ENCODE peak calls at places on chromosomes 7 and 10, in nine cellular contexts. One of them, this sample, is unnamed.
A peak's percentile ranks its signal among the peaks of the same experiment; 100 is the strongest.

GRCh38 chr10:11874568-11875182 is 51.5 kb downstream of the PROSER2 start:
- DNase-seq in psoas muscle: no peak
- DNase-seq in pancreas: peak; percentile 62
- DNase-seq in WTC11: peak; percentile 63
- DNase-seq in activated B cell treated with CpG ODN at 0.5 μM for 24 hours: no peak
- DNase-seq in cardiac muscle cell: peak; percentile 96
- DNase-seq in colonic mucosa: peak; percentile 45
- DNase-seq in GM20000: peak; percentile 82
- DNase-seq in heart right ventricle: peak; percentile 35
- DNase-seq in this sample: peak; percentile 55

GRCh38 chr10:13788320-13788600 is 201.5 kb downstream of the PRPF18 start:
- DNase-seq in psoas muscle: no peak
- DNase-seq in pancreas: no peak
- DNase-seq in WTC11: no peak
- DNase-seq in activated B cell treated with CpG ODN at 0.5 μM for 24 hours: no peak
- DNase-seq in cardiac muscle cell: peak; percentile 54
- DNase-seq in colonic mucosa: no peak
- DNase-seq in GM20000: no peak
- DNase-seq in heart right ventricle: no peak
- DNase-seq in this sample: no peak

GRCh38 chr10:28959850-28960501 is 282.7 kb downstream of the BAMBI start:
- DNase-seq in psoas muscle: no peak
- DNase-seq in pancreas: no peak
- DNase-seq in WTC11: no peak
- DNase-seq in activated B cell treated with CpG ODN at 0.5 μM for 24 hours: no peak
- DNase-seq in cardiac muscle cell: no peak
- DNase-seq in colonic mucosa: no peak
- DNase-seq in GM20000: no peak
- DNase-seq in heart right ventricle: no peak
- DNase-seq in this sample: no peak

GRCh38 chr10:7596356-7596755 is 70.4 kb downstream of the ITIH5 start:
- DNase-seq in psoas muscle: no peak
- DNase-seq in pancreas: no peak
- DNase-seq in WTC11: no peak
- DNase-seq in activated B cell treated with CpG ODN at 0.5 μM for 24 hours: no peak
- DNase-seq in cardiac muscle cell: no peak
- DNase-seq in colonic mucosa: no peak
- DNase-seq in GM20000: no peak
- DNase-seq in heart right ventricle: no peak
- DNase-seq in this sample: no peak

GRCh38 chr10:28149760-28150159 is 150.9 kb upstream of the ODAD2 start:
- DNase-seq in psoas muscle: peak; percentile 11
- DNase-seq in pancreas: no peak
- DNase-seq in WTC11: no peak
- DNase-seq in activated B cell treated with CpG ODN at 0.5 μM for 24 hours: no peak
- DNase-seq in cardiac muscle cell: no peak
- DNase-seq in colonic mucosa: no peak
- DNase-seq in GM20000: no peak
- DNase-seq in heart right ventricle: no peak
- DNase-seq in this sample: no peak

GRCh38 chr10:96276831-96277230 is 5.5 kb upstream of the BLNK start:
- DNase-seq in psoas muscle: no peak
- DNase-seq in pancreas: no peak
- DNase-seq in WTC11: no peak
- DNase-seq in activated B cell treated with CpG ODN at 0.5 μM for 24 hours: no peak
- DNase-seq in cardiac muscle cell: no peak
- DNase-seq in colonic mucosa: no peak
- DNase-seq in GM20000: no peak
- DNase-seq in heart right ventricle: no peak
- DNase-seq in this sample: no peak

GRCh38 chr10:3951993-3952392 is 167.0 kb upstream of the KLF6 start:
- DNase-seq in psoas muscle: no peak
- DNase-seq in pancreas: peak; percentile 35
- DNase-seq in WTC11: no peak
- DNase-seq in activated B cell treated with CpG ODN at 0.5 μM for 24 hours: no peak
- DNase-seq in cardiac muscle cell: no peak
- DNase-seq in colonic mucosa: peak; percentile 18
- DNase-seq in GM20000: no peak
- DNase-seq in heart right ventricle: peak; percentile 34
- DNase-seq in this sample: no peak

GRCh38 chr10:43322321-43322720 is 49.1 kb upstream of the FXYD4 start:
- DNase-seq in psoas muscle: no peak
- DNase-seq in pancreas: peak; percentile 30
- DNase-seq in WTC11: no peak
- DNase-seq in activated B cell treated with CpG ODN at 0.5 μM for 24 hours: no peak
- DNase-seq in cardiac muscle cell: no peak
- DNase-seq in colonic mucosa: peak; percentile 74
- DNase-seq in GM20000: no peak
- DNase-seq in heart right ventricle: no peak
- DNase-seq in this sample: no peak

GRCh38 chr7:128954830-128955797 is 17.4 kb downstream of the IRF5 start:
- DNase-seq in psoas muscle: no peak
- DNase-seq in pancreas: no peak
- DNase-seq in WTC11: no peak
- DNase-seq in activated B cell treated with CpG ODN at 0.5 μM for 24 hours: no peak
- DNase-seq in cardiac muscle cell: peak; percentile 72
- DNase-seq in colonic mucosa: no peak
- DNase-seq in GM20000: peak; percentile 62
- DNase-seq in heart right ventricle: no peak
- DNase-seq in this sample: no peak

GRCh38 chr7:156156734-156157408 is 344.6 kb upstream of the SHH start:
- DNase-seq in psoas muscle: no peak
- DNase-seq in pancreas: peak; percentile 20
- DNase-seq in WTC11: peak; percentile 47
- DNase-seq in activated B cell treated with CpG ODN at 0.5 μM for 24 hours: no peak
- DNase-seq in cardiac muscle cell: no peak
- DNase-seq in colonic mucosa: no peak
- DNase-seq in GM20000: no peak
- DNase-seq in heart right ventricle: no peak
- DNase-seq in this sample: peak; percentile 57

GRCh38 chr7:151877911-151878835 is 1.3 kb upstream of the PRKAG2 start:
- DNase-seq in psoas muscle: no peak
- DNase-seq in pancreas: no peak
- DNase-seq in WTC11: no peak
- DNase-seq in activated B cell treated with CpG ODN at 0.5 μM for 24 hours: no peak
- DNase-seq in cardiac muscle cell: no peak
- DNase-seq in colonic mucosa: peak; percentile 48
- DNase-seq in GM20000: no peak
- DNase-seq in heart right ventricle: no peak
- DNase-seq in this sample: no peak

GRCh38 chr7:158585721-158586498 is 1.7 kb downstream of the PTPRN2 start:
- DNase-seq in psoas muscle: no peak
- DNase-seq in pancreas: peak; percentile 59
- DNase-seq in WTC11: no peak
- DNase-seq in activated B cell treated with CpG ODN at 0.5 μM for 24 hours: no peak
- DNase-seq in cardiac muscle cell: no peak
- DNase-seq in colonic mucosa: peak; percentile 68
- DNase-seq in GM20000: no peak
- DNase-seq in heart right ventricle: no peak
- DNase-seq in this sample: no peak

GRCh38 chr7:25852995-25853713 is 298.8 kb upstream of the NFE2L3 start:
- DNase-seq in psoas muscle: no peak
- DNase-seq in pancreas: no peak
- DNase-seq in WTC11: no peak
- DNase-seq in activated B cell treated with CpG ODN at 0.5 μM for 24 hours: no peak
- DNase-seq in cardiac muscle cell: no peak
- DNase-seq in colonic mucosa: no peak
- DNase-seq in GM20000: no peak
- DNase-seq in heart right ventricle: no peak
- DNase-seq in this sample: no peak
- TF ChIP-seq CTCF in psoas muscle: no peak
- TF ChIP-seq CTCF in pancreas: no peak
- TF ChIP-seq CTCF in WTC11: no peak
- TF ChIP-seq CTCF in activated B cell treated with CpG ODN at 0.5 μM for 24 hours: no peak
- TF ChIP-seq CTCF in cardiac muscle cell: no peak
- TF ChIP-seq CTCF in colonic mucosa: no peak
- TF ChIP-seq CTCF in GM20000: no peak
- TF ChIP-seq CTCF in heart right ventricle: no peak
- TF ChIP-seq CTCF in this sample: no peak

GRCh38 chr7:30894866-30895408 is 16.7 kb upstream of the AQP1 start:
- DNase-seq in psoas muscle: no peak
- DNase-seq in pancreas: no peak
- DNase-seq in WTC11: peak; percentile 30
- DNase-seq in activated B cell treated with CpG ODN at 0.5 μM for 24 hours: no peak
- DNase-seq in cardiac muscle cell: peak; percentile 25
- DNase-seq in colonic mucosa: no peak
- DNase-seq in GM20000: no peak
- DNase-seq in heart right ventricle: no peak
- DNase-seq in this sample: no peak
- TF ChIP-seq CTCF in psoas muscle: no peak
- TF ChIP-seq CTCF in pancreas: no peak
- TF ChIP-seq CTCF in WTC11: no peak
- TF ChIP-seq CTCF in activated B cell treated with CpG ODN at 0.5 μM for 24 hours: no peak
- TF ChIP-seq CTCF in cardiac muscle cell: peak; percentile 24
- TF ChIP-seq CTCF in colonic mucosa: no peak
- TF ChIP-seq CTCF in GM20000: no peak
- TF ChIP-seq CTCF in heart right ventricle: no peak
- TF ChIP-seq CTCF in this sample: no peak

GRCh38 chr7:134520130-134520529 is 7.2 kb upstream of the AKR1B10 start:
- DNase-seq in psoas muscle: no peak
- DNase-seq in pancreas: no peak
- DNase-seq in WTC11: no peak
- DNase-seq in activated B cell treated with CpG ODN at 0.5 μM for 24 hours: no peak
- DNase-seq in cardiac muscle cell: no peak
- DNase-seq in colonic mucosa: no peak
- DNase-seq in GM20000: no peak
- DNase-seq in heart right ventricle: no peak
- DNase-seq in this sample: no peak
- TF ChIP-seq CTCF in psoas muscle: peak; percentile 30
- TF ChIP-seq CTCF in pancreas: no peak
- TF ChIP-seq CTCF in WTC11: no peak
- TF ChIP-seq CTCF in activated B cell treated with CpG ODN at 0.5 μM for 24 hours: no peak
- TF ChIP-seq CTCF in cardiac muscle cell: peak; percentile 22
- TF ChIP-seq CTCF in colonic mucosa: no peak
- TF ChIP-seq CTCF in GM20000: no peak
- TF ChIP-seq CTCF in heart right ventricle: peak; percentile 28
- TF ChIP-seq CTCF in this sample: no peak

GRCh38 chr10:71959526-71959925 is 4.7 kb upstream of the CHST3 start:
- DNase-seq in psoas muscle: no peak
- DNase-seq in pancreas: no peak
- DNase-seq in WTC11: no peak
- DNase-seq in activated B cell treated with CpG ODN at 0.5 μM for 24 hours: no peak
- DNase-seq in cardiac muscle cell: no peak
- DNase-seq in colonic mucosa: no peak
- DNase-seq in GM20000: no peak
- DNase-seq in heart right ventricle: no peak
- DNase-seq in this sample: no peak

GRCh38 chr10:71952745-71953144 is 11.4 kb upstream of the CHST3 start:
- DNase-seq in psoas muscle: no peak
- DNase-seq in pancreas: no peak
- DNase-seq in WTC11: no peak
- DNase-seq in activated B cell treated with CpG ODN at 0.5 μM for 24 hours: no peak
- DNase-seq in cardiac muscle cell: no peak
- DNase-seq in colonic mucosa: no peak
- DNase-seq in GM20000: no peak
- DNase-seq in heart right ventricle: no peak
- DNase-seq in this sample: no peak

GRCh38 chr10:71962915-71963314 is 1.3 kb upstream of the CHST3 start:
- DNase-seq in psoas muscle: no peak
- DNase-seq in pancreas: no peak
- DNase-seq in WTC11: no peak
- DNase-seq in activated B cell treated with CpG ODN at 0.5 μM for 24 hours: no peak
- DNase-seq in cardiac muscle cell: no peak
- DNase-seq in colonic mucosa: no peak
- DNase-seq in GM20000: no peak
- DNase-seq in heart right ventricle: no peak
- DNase-seq in this sample: no peak

GRCh38 chr10:71961831-71962230 is 2.4 kb upstream of the CHST3 start:
- DNase-seq in psoas muscle: no peak
- DNase-seq in pancreas: no peak
- DNase-seq in WTC11: no peak
- DNase-seq in activated B cell treated with CpG ODN at 0.5 μM for 24 hours: no peak
- DNase-seq in cardiac muscle cell: no peak
- DNase-seq in colonic mucosa: no peak
- DNase-seq in GM20000: no peak
- DNase-seq in heart right ventricle: no peak
- DNase-seq in this sample: no peak

DNA sequence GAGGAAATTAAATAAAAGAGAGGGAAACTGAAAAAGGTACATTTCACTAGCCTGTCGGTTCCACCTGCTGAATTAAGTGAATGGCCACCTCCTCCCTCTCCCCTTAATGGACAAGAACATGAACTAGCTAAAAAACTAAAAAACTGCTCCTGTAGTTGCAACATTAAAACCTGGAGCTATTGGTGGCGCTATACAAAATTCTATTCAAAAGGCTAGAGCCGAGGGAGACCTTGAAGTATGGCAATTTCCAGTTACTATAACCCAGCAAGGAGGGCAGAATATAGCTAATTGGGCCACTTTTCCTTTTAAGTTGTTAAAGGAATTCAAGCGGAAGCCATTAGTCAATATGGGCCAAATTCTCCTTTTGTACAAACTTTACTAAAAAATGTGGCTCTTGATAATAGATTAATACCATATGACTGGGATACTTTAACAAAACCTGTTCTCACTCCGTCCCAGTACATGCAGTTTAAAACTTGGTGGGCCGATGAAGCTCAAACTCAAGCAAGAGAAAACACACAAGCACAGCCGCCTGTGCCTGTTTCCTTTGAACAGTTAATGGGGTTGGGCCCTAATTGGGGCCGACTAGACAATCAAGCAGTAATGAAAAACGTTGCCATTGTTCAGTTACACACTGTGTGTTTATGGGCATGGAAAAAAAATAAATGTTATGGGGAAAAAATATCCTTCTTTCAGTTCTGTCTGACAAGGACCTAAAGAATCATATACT is 6.5 kb upstream of the CHST3 start:
- DNase-seq in psoas muscle: no peak
- DNase-seq in pancreas: no peak
- DNase-seq in WTC11: no peak
- DNase-seq in activated B cell treated with CpG ODN at 0.5 μM for 24 hours: no peak
- DNase-seq in cardiac muscle cell: peak; percentile 26
- DNase-seq in colonic mucosa: no peak
- DNase-seq in GM20000: no peak
- DNase-seq in heart right ventricle: no peak
- DNase-seq in this sample: no peak
- TF ChIP-seq CTCF in psoas muscle: no peak
- TF ChIP-seq CTCF in pancreas: no peak
- TF ChIP-seq CTCF in WTC11: no peak
- TF ChIP-seq CTCF in activated B cell treated with CpG ODN at 0.5 μM for 24 hours: no peak
- TF ChIP-seq CTCF in cardiac muscle cell: peak; percentile 18
- TF ChIP-seq CTCF in colonic mucosa: no peak
- TF ChIP-seq CTCF in GM20000: no peak
- TF ChIP-seq CTCF in heart right ventricle: peak; percentile 8
- TF ChIP-seq CTCF in this sample: no peak